ENCODE peak calls at places on chromosome 16, in eight cellular contexts. X is adrenal gland, W is lower lobe of right lung, Z is right lobe of liver, S is PC-9, D is ovary, C is pancreas, E is astrocyte. G is an unnamed sample.
A peak's percentile ranks its signal among the peaks of the same experiment; 100 is the strongest.

GRCh38 chr16:23969468-23970297 is 133.9 kb downstream of the PRKCB start:
- DNase-seq in X (no peak), W (no peak), Z (no peak), S (no peak), D (no peak), C (no peak), E (no peak), G (no peak)

GRCh38 chr16:80369559-80369958 is 171.2 kb upstream of the DYNLRB2 start:
- DNase-seq in X (peak; percentile 25), W (no peak), Z (no peak), S (peak; percentile 3), D (peak; percentile 37), C (no peak), E (peak; percentile 41), G (no peak)

GRCh38 chr16:81469710-81470481 is 25.3 kb downstream of the CMIP start:
- DNase-seq in X (no peak), W (peak; percentile 78), Z (no peak), S (no peak), D (no peak), C (no peak), E (no peak), G (no peak)

GRCh38 chr16:74029122-74029805 is 267.4 kb upstream of the PSMD7 start:
- DNase-seq in X (no peak), W (no peak), Z (no peak), S (no peak), D (no peak), C (no peak), E (no peak), G (no peak)

GRCh38 chr16:10870137-10870776 is 6.7 kb upstream of the CIITA start:
- DNase-seq in X (no peak), W (no peak), Z (no peak), S (no peak), D (no peak), C (no peak), E (no peak), G (no peak)

GRCh38 chr16:50151744-50152143 is 1.4 kb upstream of the TENT4B start:
- DNase-seq in X (peak; percentile 31), W (no peak), Z (no peak), S (no peak), D (no peak), C (no peak), E (no peak), G (no peak)

GRCh38 chr16:14505846-14506245 is 124.2 kb downstream of the PARN start:
- DNase-seq in X (no peak), W (no peak), Z (no peak), S (no peak), D (no peak), C (no peak), E (peak; percentile 86), G (no peak)

GRCh38 chr16:12095275-12096161 is 119.0 kb downstream of the SNX29 start:
- DNase-seq in X (peak; percentile 73), W (peak; percentile 75), Z (peak; percentile 66), S (peak; percentile 47), D (peak; percentile 69), C (peak; percentile 19), E (peak; percentile 47), G (peak; percentile 69)

GRCh38 chr16:69326172-69326873 is 4.1 kb downstream of the PDF start:
- DNase-seq in X (no peak), W (no peak), Z (peak; percentile 72), S (no peak), D (no peak), C (no peak), E (no peak), G (no peak)

GRCh38 chr16:69327585-69328310 is 2.6 kb downstream of the PDF start:
- DNase-seq in X (no peak), W (no peak), Z (no peak), S (no peak), D (no peak), C (no peak), E (no peak), G (no peak)

GRCh38 chr16:69329369-69330285 is 761 bp downstream of the PDF start:
- DNase-seq in X (peak; percentile 45), W (no peak), Z (peak; percentile 58), S (no peak), D (no peak), C (peak; percentile 53), E (no peak), G (no peak)

GRCh38 chr16:69330286-69331109 is at the start of gene PDF:
- DNase-seq in X (peak; percentile 94), W (peak; percentile 97), Z (peak; percentile 97), S (peak; percentile 94), D (peak; percentile 91), C (peak; percentile 92), E (peak; percentile 81), G (peak; percentile 96)

DNA sequence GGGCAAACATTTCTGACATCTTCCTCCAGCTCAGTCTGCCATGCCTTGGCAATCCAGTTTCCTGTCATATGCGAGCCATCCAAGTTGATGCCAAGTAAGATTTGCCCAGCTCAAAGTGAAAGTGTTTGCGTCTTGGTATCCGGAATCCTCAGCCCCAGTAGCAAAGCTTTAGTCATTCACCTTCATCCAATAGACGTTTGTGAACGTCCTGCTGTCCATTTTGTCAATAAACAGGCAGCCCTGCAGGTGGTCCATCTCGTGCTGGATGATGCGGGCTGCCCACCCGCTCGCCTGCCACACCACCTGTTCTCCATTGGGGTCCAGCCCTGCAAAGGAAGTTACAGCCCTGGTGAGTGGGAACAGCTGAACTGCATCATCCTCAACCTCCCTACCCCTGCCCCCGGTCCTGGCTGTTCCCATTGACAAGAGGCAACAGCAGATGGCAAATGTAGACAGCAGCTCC is 1.5 kb downstream of the PDF start:
- DNase-seq in X (no peak), W (no peak), Z (no peak), S (no peak), D (no peak), C (no peak), E (no peak), G (no peak)
- H3K4me3 ChIP-seq in X (no peak overlapping the region), W (peak overlapping the region; percentile 93), Z (peak overlapping the region; percentile 95), S (peak overlapping the region; percentile 87), D (no peak overlapping the region), C (peak overlapping the region; percentile 98), E (peak overlapping the region; percentile 58), G (peak overlapping the region; percentile 73)

DNA sequence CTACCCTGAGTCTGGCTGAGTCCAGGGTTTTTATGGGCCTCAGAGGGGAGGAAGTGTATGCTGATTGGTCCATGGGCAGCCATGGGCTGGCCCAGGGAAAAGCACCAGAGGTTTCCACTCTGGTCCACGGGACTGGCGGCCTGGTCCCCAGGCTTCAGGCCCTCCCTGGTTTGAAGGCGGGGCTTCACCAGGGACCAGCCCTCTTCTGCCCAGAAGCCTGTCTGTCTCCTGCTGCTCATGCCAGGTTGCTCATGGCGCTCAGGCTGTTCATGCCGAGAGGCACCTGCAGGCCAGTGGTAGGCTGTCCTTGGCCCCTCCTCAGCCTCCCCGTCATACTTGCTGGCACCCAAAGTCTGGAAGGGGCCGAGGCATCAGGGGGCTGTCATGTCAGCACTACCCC is 45.0 kb upstream of the CLEC19A start:
- DNase-seq in X (no peak), W (no peak), Z (no peak), S (no peak), D (no peak), C (no peak), E (no peak), G (no peak)
- H3K27ac ChIP-seq in X (no peak overlapping the region), W (no peak overlapping the region), Z (no peak overlapping the region), S (no peak overlapping the region), D (no peak overlapping the region), C (no peak overlapping the region), E (no peak overlapping the region), G (no peak overlapping the region)

GRCh38 chr16:16146380-16147315 is 76.6 kb downstream of the ABCC6 start:
- DNase-seq in X (no peak), W (no peak), Z (peak; percentile 41), S (no peak), D (no peak), C (peak; percentile 16), E (no peak), G (no peak)

GRCh38 chr16:16143941-16144340 is 79.4 kb downstream of the ABCC6 start:
- DNase-seq in X (no peak), W (no peak), Z (no peak), S (no peak), D (no peak), C (no peak), E (no peak), G (no peak)

GRCh38 chr16:16144416-16144815 is 78.9 kb downstream of the ABCC6 start:
- DNase-seq in X (no peak), W (no peak), Z (no peak), S (peak; percentile 63), D (no peak), C (no peak), E (peak; percentile 48), G (no peak)

GRCh38 chr16:16143038-16143763 is 80.1 kb downstream of the ABCC6 start:
- DNase-seq in X (no peak), W (no peak), Z (no peak), S (no peak), D (no peak), C (no peak), E (no peak), G (no peak)

DNA sequence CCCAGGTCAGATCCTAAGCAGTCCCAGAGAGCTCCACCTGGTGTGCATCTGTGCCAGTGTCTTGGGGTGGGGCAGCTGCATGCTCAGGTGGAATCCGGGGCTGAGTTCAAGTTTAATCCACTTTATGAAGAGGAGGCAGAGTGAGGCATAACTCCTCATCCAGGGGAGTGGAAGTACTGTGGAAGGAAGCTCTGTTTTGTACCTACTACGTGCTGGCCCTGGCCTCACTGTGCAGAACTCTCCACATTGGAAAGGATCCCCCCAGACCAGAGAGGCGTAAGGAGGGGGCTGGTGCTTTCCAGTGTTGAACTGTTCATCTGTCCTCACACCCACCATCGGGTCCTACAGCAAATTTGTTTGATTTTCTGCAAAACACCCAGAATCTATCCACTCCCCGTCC is 78.0 kb downstream of the ABCC6 start:
- DNase-seq in X (no peak), W (no peak), Z (no peak), S (no peak), D (no peak), C (no peak), E (no peak), G (no peak)
- TF ChIP-seq CTCF in X (no peak), W (no peak), Z (no peak), S (no peak), D (no peak), C (no peak), E (no peak), G (no peak)

GRCh38 chr16:67750466-67750865 is 31.4 kb upstream of the GFOD2 start:
- DNase-seq in X (no peak), W (no peak), Z (no peak), S (no peak), D (no peak), C (no peak), E (no peak), G (no peak)

GRCh38 chr16:67749436-67750078 is 30.4 kb upstream of the GFOD2 start:
- DNase-seq in X (no peak), W (no peak), Z (no peak), S (no peak), D (no peak), C (no peak), E (no peak), G (no peak)

GRCh38 chr16:67752641-67753040 is 33.5 kb upstream of the GFOD2 start:
- DNase-seq in X (no peak), W (no peak), Z (no peak), S (no peak), D (no peak), C (no peak), E (no peak), G (no peak)

DNA sequence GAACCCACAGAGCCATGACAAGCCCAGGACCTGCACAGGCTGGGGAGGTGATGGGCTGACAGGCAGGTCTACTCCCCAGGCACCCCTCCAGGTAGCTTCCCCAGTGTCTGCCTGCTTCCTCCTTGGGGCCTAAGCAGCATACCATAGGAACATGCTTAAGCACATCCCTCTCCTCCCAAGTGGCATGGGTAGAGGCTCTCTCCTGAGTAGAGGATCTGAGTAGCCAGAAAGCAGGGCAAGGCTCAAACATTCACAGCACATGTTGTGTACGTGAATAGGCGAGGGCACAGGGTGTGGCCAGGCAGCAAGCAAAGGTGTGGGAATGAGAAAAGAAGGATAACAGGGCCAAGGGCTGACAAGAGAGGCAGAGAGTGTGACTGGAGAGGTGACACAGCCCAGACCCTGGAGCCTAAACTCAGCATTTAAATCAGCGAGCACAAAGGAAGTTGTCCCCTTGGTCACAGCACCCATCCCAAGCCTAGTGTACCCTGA is 29.7 kb upstream of the GFOD2 start:
- DNase-seq in X (no peak), W (no peak), Z (no peak), S (no peak), D (no peak), C (no peak), E (no peak), G (no peak)
- H3K4me3 ChIP-seq in X (no peak overlapping the region), W (no peak overlapping the region), Z (no peak overlapping the region), S (no peak overlapping the region), D (no peak overlapping the region), C (no peak overlapping the region), E (no peak overlapping the region), G (no peak overlapping the region)

G was measured in ascending aorta.